ENCODE peak calls at places on chromosomes 13 and 19, in five cellular contexts. T is IMR-90, G is neuronal stem cell, P is H1, V is mesenchymal stem cell. J is an unnamed sample.

GRCh38 chr19:3344608-3345598 is 21.5 kb upstream of the NFIC start:
- DNase-seq in V (no peak), P (no peak), T (no peak), G (no peak), J (no peak)

GRCh38 chr13:42348576-42348975 is 76.6 kb downstream of the AKAP11 start:
- DNase-seq in P (no peak), V (no peak), T (no peak), G (no peak), J (no peak)

GRCh38 chr13:67736646-67737420 is 506.7 kb upstream of the PCDH9 start:
- DNase-seq in P (peak), V (peak), T (peak), G (peak), J (peak)

GRCh38 chr19:34191355-34191962 is 19.2 kb downstream of the LSM14A start:
- DNase-seq in G (no peak), V (no peak), P (no peak), T (no peak), J (no peak)

GRCh38 chr13:38821753-38822551 is 135.1 kb downstream of the FREM2 start:
- DNase-seq in T (no peak), G (no peak), V (no peak), P (no peak), J (no peak)

GRCh38 chr19:47124937-47125668 is 5.5 kb upstream of the SAE1 start:
- DNase-seq in V (peak), G (peak), P (no peak), T (peak), J (peak)

GRCh38 chr19:18483119-18483518 is 38.8 kb downstream of the ELL start:
- DNase-seq in V (no peak), T (no peak), G (no peak), P (no peak), J (no peak)

GRCh38 chr13:78192721-78193120 is 274.1 kb upstream of the EDNRB start:
- DNase-seq in G (no peak), P (no peak), T (peak), V (peak), J (peak)

GRCh38 chr19:46478356-46478986 is 7.1 kb upstream of the PNMA8A start:
- DNase-seq in P (no peak), T (peak), G (no peak), V (peak), J (no peak)

GRCh38 chr13:113978741-113979481 is 5.0 kb upstream of the C13orf46 start:
- DNase-seq in V (no peak), P (no peak), T (no peak), G (no peak), J (no peak)

GRCh38 chr19:51131780-51132680 is 7.3 kb downstream of the SIGLEC9 start:
- DNase-seq in V (peak), P (no peak), G (no peak), T (peak), J (peak)

GRCh38 chr19:46944918-46945628 is 74.6 kb upstream of the NPAS1 start:
- DNase-seq in V (peak), G (peak), T (peak), P (no peak), J (no peak)

GRCh38 chr19:35741216-35741541 is 1.1 kb downstream of the IGFLR1 start:
- DNase-seq in V (no peak), G (no peak), T (no peak), P (no peak), J (no peak)

GRCh38 chr19:40750035-40750284 is 317 bp downstream of the ACTMAP start:
- DNase-seq in T (no peak), V (no peak), G (no peak), P (no peak), J (no peak)

GRCh38 chr13:101919541-101920306 is 467.2 kb downstream of the ITGBL1 start:
- DNase-seq in T (peak), P (no peak), V (peak), G (peak), J (no peak)

GRCh38 chr13:109428146-109428545 is 358.2 kb downstream of the IRS2 start:
- DNase-seq in V (no peak), P (no peak), G (no peak), T (no peak), J (no peak)

GRCh38 chr13:31172535-31172934 is 10.8 kb upstream of the HSPH1 start:
- DNase-seq in G (no peak), P (no peak), V (peak), T (peak), J (peak)

GRCh38 chr19:14091885-14092462 is 1.4 kb upstream of the SAMD1 start:
- DNase-seq in P (no peak), T (no peak), G (peak), V (peak), J (no peak)

GRCh38 chr19:5955638-5955935 is 22.4 kb downstream of the RANBP3 start:
- DNase-seq in T (peak), G (no peak), V (peak), P (no peak), J (no peak)

GRCh38 chr13:113207890-113208423 is 512 bp downstream of the PCID2 start:
- DNase-seq in P (no peak), V (peak), G (peak), T (peak), J (peak)

GRCh38 chr19:38653028-38653571 is 5.7 kb downstream of the ACTN4 start:
- DNase-seq in G (no peak), T (peak), P (no peak), V (peak), J (no peak)

GRCh38 chr13:111043575-111043982 is 71.5 kb upstream of the ARHGEF7 start:
- DNase-seq in P (no peak), G (no peak), T (no peak), V (peak), J (peak)

GRCh38 chr13:103436057-103436654 is 369.9 kb upstream of the SLC10A2 start:
- DNase-seq in T (no peak), V (no peak), P (peak), G (no peak), J (no peak)

GRCh38 chr19:49758292-49758691 is 4.8 kb downstream of the TSKS start:
- DNase-seq in T (peak), P (no peak), V (peak), G (no peak), J (no peak)

GRCh38 chr13:113879017-113879416 is 15.1 kb upstream of the GAS6 start:
- DNase-seq in T (no peak), P (no peak), G (no peak), V (no peak), J (no peak)

GRCh38 chr19:848457-848921 is 3.6 kb upstream of the ELANE start:
- DNase-seq in T (no peak), G (no peak), V (no peak), P (no peak), J (no peak)

GRCh38 chr19:370641-371330 is 26.2 kb upstream of the MIER2 start:
- DNase-seq in G (no peak), P (no peak), V (no peak), T (no peak), J (no peak)

GRCh38 chr19:29121684-29122083 is 91.3 kb downstream of the UQCRFS1 start:
- DNase-seq in G (no peak), P (peak), V (no peak), T (no peak), J (no peak)

GRCh38 chr13:67235265-67235664 is 5.1 kb upstream of the PCDH9 start:
- DNase-seq in P (no peak), G (no peak), V (no peak), T (no peak), J (no peak)

GRCh38 chr13:110574161-110574560 is 12.6 kb upstream of the RAB20 start:
- DNase-seq in P (no peak), G (no peak), T (no peak), V (no peak), J (no peak)

GRCh38 chr13:74825170-74825948 is 656.6 kb downstream of the TBC1D4 start:
- DNase-seq in V (peak), P (no peak), T (peak), G (peak), J (no peak)

GRCh38 chr13:41059466-41059865 is 1.8 kb upstream of the WBP4 start:
- DNase-seq in G (no peak), P (no peak), T (peak), V (peak), J (no peak)

DNA sequence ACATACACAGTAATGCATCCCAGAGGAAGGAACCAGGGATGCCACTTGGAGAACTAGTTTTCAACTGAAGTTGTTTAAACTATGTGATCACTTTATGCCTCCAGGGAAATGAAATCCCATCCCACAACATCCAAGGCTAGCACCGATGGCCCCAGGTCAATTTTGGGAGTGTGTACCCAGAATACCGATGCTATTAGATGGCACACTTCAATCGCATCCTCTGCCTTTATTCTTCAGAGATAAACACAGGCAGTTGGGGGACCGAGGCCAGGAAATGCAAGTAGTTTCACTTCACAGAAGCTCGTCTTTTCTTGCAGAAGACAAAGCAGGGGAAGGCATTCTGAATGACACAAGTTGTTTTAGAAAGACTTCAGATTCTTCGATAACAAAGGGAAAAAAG is 13.8 kb downstream of the STK24 start:
- DNase-seq in T (no peak), V (no peak), P (no peak), G (no peak), J (peak)
- H3K4me3 ChIP-seq in T (peak), V (peak), P (no peak), G (no peak), J (no peak)

GRCh38 chr13:46951516-46951915 is 54.7 kb upstream of the HTR2A start:
- DNase-seq in T (no peak), G (no peak), P (no peak), V (no peak), J (no peak)

GRCh38 chr13:46947425-46948191 is 50.8 kb upstream of the HTR2A start:
- DNase-seq in T (no peak), P (peak), G (no peak), V (no peak), J (no peak)

GRCh38 chr13:46948338-46948737 is 51.5 kb upstream of the HTR2A start:
- DNase-seq in T (no peak), G (no peak), P (no peak), V (no peak), J (no peak)

GRCh38 chr13:46953331-46953730 is 56.5 kb upstream of the HTR2A start:
- DNase-seq in P (no peak), G (no peak), T (no peak), V (no peak), J (no peak)

DNA sequence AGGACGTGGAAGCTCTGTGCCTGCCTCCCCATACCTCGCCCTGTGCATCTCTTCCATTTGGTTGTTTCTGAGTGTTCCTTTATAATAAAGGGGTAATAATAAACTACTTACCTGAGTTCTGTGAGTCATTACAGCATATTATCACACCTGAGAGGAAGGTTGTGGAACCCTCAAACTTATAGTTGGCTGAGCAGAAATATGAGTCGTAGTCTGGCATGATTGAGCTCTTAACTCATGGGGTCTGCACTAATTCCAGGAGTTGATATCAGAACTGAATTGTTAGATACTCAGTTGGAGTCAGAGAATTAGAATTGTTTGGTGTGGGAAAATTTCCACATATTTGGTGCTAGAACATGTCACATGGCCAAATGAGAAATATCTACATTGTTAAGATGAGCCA is 52.4 kb upstream of the HTR2A start:
- DNase-seq in T (no peak), V (no peak), G (no peak), P (no peak), J (no peak)
- H2AK5ac ChIP-seq in T (no peak), V (no peak), G (no peak), P (no peak), J (no peak)

GRCh38 chr13:112134150-112135075 is 67.5 kb downstream of the SOX1 start:
- DNase-seq in P (no peak), G (no peak), T (no peak), V (no peak), J (no peak)
- H4K91ac ChIP-seq in P (no peak), G (no peak), T (no peak), V (no peak), J (no peak)

GRCh38 chr19:11356074-11356397 is 804 bp downstream of the PLPPR2 start:
- DNase-seq in T (no peak), V (no peak), G (no peak), P (no peak), J (no peak)

GRCh38 chr19:11356676-11357550 is 1.7 kb downstream of the PLPPR2 start:
- DNase-seq in P (no peak), G (no peak), T (no peak), V (no peak), J (no peak)

GRCh38 chr19:11359421-11359820 is 4.2 kb downstream of the PLPPR2 start:
- DNase-seq in T (no peak), G (no peak), P (no peak), V (no peak), J (no peak)

GRCh38 chr19:11361037-11361770 is 6.0 kb downstream of the PLPPR2 start:
- DNase-seq in G (peak), T (no peak), P (no peak), V (no peak), J (peak)

DNA sequence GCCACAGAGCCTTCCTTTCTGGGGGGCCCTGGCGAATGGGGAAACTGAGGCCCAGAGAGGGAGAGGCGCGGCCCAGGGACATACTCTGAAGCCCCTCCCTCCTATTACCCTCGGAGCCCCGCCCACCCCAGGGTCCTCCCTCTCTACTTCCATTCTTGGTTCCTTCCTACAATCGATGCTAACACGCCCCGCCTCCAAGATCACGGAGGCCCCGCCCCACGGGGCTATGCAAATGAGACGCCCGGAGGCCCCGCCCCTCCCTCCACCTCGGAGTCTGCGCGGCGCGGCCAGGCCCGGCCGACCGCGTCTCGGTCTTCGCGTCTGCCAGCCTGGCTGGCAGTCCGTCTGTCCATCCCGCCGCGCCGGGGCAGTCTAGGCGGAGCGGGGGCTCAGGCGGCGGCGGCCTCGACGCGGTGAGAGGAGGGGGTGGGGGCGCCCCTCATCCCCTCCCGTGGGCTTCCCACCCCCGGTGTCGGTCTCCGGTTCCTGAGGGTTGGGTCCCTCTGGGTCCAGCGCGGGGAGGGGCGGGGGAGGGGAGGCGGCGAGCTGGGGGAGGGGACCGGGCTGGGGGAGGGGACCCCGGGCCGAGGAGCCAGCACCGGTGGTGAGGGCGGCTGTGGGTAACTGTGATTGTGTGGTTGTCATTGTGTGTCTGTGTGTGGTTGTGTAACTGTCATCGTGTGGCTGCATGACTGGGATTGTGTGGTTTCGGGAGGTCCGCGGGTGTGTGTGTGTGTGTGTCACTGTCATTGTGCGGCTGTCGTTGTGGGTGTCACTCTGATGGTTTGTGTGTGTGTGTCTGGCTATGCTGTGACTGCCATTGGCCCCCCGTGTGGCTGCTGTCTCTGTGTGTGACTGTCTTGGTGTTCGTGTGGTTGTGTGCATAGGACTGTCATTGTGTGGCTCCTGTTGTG is at the start of gene PLPPR2:
- DNase-seq in V (peak), G (peak), P (peak), T (peak), J (peak)
- H3K4me3 ChIP-seq in V (peak), G (peak), P (peak), T (peak), J (peak)

GRCh38 chr13:30140973-30141372 is 166.4 kb downstream of the KATNAL1 start:
- DNase-seq in G (no peak), P (no peak), T (no peak), V (no peak), J (no peak)
- H2AK5ac ChIP-seq in G (no peak), P (peak), T (peak), V (no peak), J (peak)

GRCh38 chr19:16222806-16223205 is 25.1 kb downstream of the AP1M1 start:
- DNase-seq in V (peak), P (no peak), T (peak), G (no peak), J (no peak)
- H4K91ac ChIP-seq in V (no peak), P (no peak), T (no peak), G (no peak), J (no peak)